ENCODE peak calls at places on chromosome 19, in ten cellular contexts. One of them, this sample, is unnamed.
A peak's percentile ranks its signal among the peaks of the same experiment; 100 is the strongest.

GRCh38 chr19:19463348-19464117 is 51.8 kb downstream of the TSSK6 start:
- DNase-seq in stimulated activated CD4-positive, alpha-beta T cell treated with anti-CD3 and anti-CD28 coated beads, TNF-alpha, amount 100 ng/mL, for 24 hours: no peak
- DNase-seq in NT2/D1: no peak
- DNase-seq in heart left ventricle: no peak
- DNase-seq in naive thymus-derived CD4-positive, alpha-beta T cell: no peak
- DNase-seq in HTR-8/SVneo: no peak
- DNase-seq in AG04450: no peak
- DNase-seq in stimulated activated CD8-positive, alpha-beta memory T cell treated with anti-CD3 and anti-CD28 coated beads, Interleukin-2, amount 100 ng/mL, for 48 hours: no peak
- DNase-seq in germinal center: no peak
- DNase-seq in cardiac muscle cell: peak; percentile 68
- DNase-seq in this sample: no peak

GRCh38 chr19:1245884-1246816 is 2.2 kb upstream of the MIDN start:
- DNase-seq in stimulated activated CD4-positive, alpha-beta T cell treated with anti-CD3 and anti-CD28 coated beads, TNF-alpha, amount 100 ng/mL, for 24 hours: no peak
- DNase-seq in NT2/D1: no peak
- DNase-seq in heart left ventricle: peak; percentile 82
- DNase-seq in naive thymus-derived CD4-positive, alpha-beta T cell: no peak
- DNase-seq in HTR-8/SVneo: no peak
- DNase-seq in AG04450: no peak
- DNase-seq in stimulated activated CD8-positive, alpha-beta memory T cell treated with anti-CD3 and anti-CD28 coated beads, Interleukin-2, amount 100 ng/mL, for 48 hours: no peak
- DNase-seq in germinal center: no peak
- DNase-seq in cardiac muscle cell: no peak
- DNase-seq in this sample: no peak

GRCh38 chr19:2917275-2918184 is 16.8 kb downstream of the ZNF57 start:
- DNase-seq in stimulated activated CD4-positive, alpha-beta T cell treated with anti-CD3 and anti-CD28 coated beads, TNF-alpha, amount 100 ng/mL, for 24 hours: no peak
- DNase-seq in NT2/D1: no peak
- DNase-seq in heart left ventricle: no peak
- DNase-seq in naive thymus-derived CD4-positive, alpha-beta T cell: no peak
- DNase-seq in HTR-8/SVneo: no peak
- DNase-seq in AG04450: no peak
- DNase-seq in stimulated activated CD8-positive, alpha-beta memory T cell treated with anti-CD3 and anti-CD28 coated beads, Interleukin-2, amount 100 ng/mL, for 48 hours: no peak
- DNase-seq in germinal center: no peak
- DNase-seq in cardiac muscle cell: no peak
- DNase-seq in this sample: no peak

GRCh38 chr19:8552810-8553209 is 24.4 kb downstream of the MYO1F start:
- DNase-seq in stimulated activated CD4-positive, alpha-beta T cell treated with anti-CD3 and anti-CD28 coated beads, TNF-alpha, amount 100 ng/mL, for 24 hours: no peak
- DNase-seq in NT2/D1: peak; percentile 81
- DNase-seq in heart left ventricle: no peak
- DNase-seq in naive thymus-derived CD4-positive, alpha-beta T cell: no peak
- DNase-seq in HTR-8/SVneo: peak; percentile 33
- DNase-seq in AG04450: no peak
- DNase-seq in stimulated activated CD8-positive, alpha-beta memory T cell treated with anti-CD3 and anti-CD28 coated beads, Interleukin-2, amount 100 ng/mL, for 48 hours: no peak
- DNase-seq in germinal center: no peak
- DNase-seq in cardiac muscle cell: peak; percentile 58
- DNase-seq in this sample: no peak

GRCh38 chr19:46296722-46297431 is at the start of gene HIF3A:
- DNase-seq in stimulated activated CD4-positive, alpha-beta T cell treated with anti-CD3 and anti-CD28 coated beads, TNF-alpha, amount 100 ng/mL, for 24 hours: no peak
- DNase-seq in NT2/D1: peak; percentile 63
- DNase-seq in heart left ventricle: peak; percentile 48
- DNase-seq in naive thymus-derived CD4-positive, alpha-beta T cell: no peak
- DNase-seq in HTR-8/SVneo: no peak
- DNase-seq in AG04450: no peak
- DNase-seq in stimulated activated CD8-positive, alpha-beta memory T cell treated with anti-CD3 and anti-CD28 coated beads, Interleukin-2, amount 100 ng/mL, for 48 hours: no peak
- DNase-seq in germinal center: no peak
- DNase-seq in cardiac muscle cell: peak; percentile 85
- DNase-seq in this sample: no peak

GRCh38 chr19:27773318-27774094 is 1439.4 kb downstream of the UQCRFS1 start:
- DNase-seq in stimulated activated CD4-positive, alpha-beta T cell treated with anti-CD3 and anti-CD28 coated beads, TNF-alpha, amount 100 ng/mL, for 24 hours: no peak
- DNase-seq in NT2/D1: no peak
- DNase-seq in heart left ventricle: no peak
- DNase-seq in naive thymus-derived CD4-positive, alpha-beta T cell: no peak
- DNase-seq in HTR-8/SVneo: no peak
- DNase-seq in AG04450: no peak
- DNase-seq in stimulated activated CD8-positive, alpha-beta memory T cell treated with anti-CD3 and anti-CD28 coated beads, Interleukin-2, amount 100 ng/mL, for 48 hours: no peak
- DNase-seq in germinal center: no peak
- DNase-seq in cardiac muscle cell: no peak
- DNase-seq in this sample: no peak

GRCh38 chr19:16569609-16570320 is 2.5 kb downstream of the SLC35E1 start:
- DNase-seq in stimulated activated CD4-positive, alpha-beta T cell treated with anti-CD3 and anti-CD28 coated beads, TNF-alpha, amount 100 ng/mL, for 24 hours: no peak
- DNase-seq in NT2/D1: no peak
- DNase-seq in heart left ventricle: no peak
- DNase-seq in naive thymus-derived CD4-positive, alpha-beta T cell: no peak
- DNase-seq in HTR-8/SVneo: no peak
- DNase-seq in AG04450: no peak
- DNase-seq in stimulated activated CD8-positive, alpha-beta memory T cell treated with anti-CD3 and anti-CD28 coated beads, Interleukin-2, amount 100 ng/mL, for 48 hours: no peak
- DNase-seq in germinal center: no peak
- DNase-seq in cardiac muscle cell: no peak
- DNase-seq in this sample: no peak

GRCh38 chr19:58354478-58355030 is 1.3 kb upstream of the A1BG start:
- DNase-seq in stimulated activated CD4-positive, alpha-beta T cell treated with anti-CD3 and anti-CD28 coated beads, TNF-alpha, amount 100 ng/mL, for 24 hours: no peak
- DNase-seq in NT2/D1: no peak
- DNase-seq in heart left ventricle: no peak
- DNase-seq in naive thymus-derived CD4-positive, alpha-beta T cell: no peak
- DNase-seq in HTR-8/SVneo: no peak
- DNase-seq in AG04450: no peak
- DNase-seq in stimulated activated CD8-positive, alpha-beta memory T cell treated with anti-CD3 and anti-CD28 coated beads, Interleukin-2, amount 100 ng/mL, for 48 hours: no peak
- DNase-seq in germinal center: no peak
- DNase-seq in cardiac muscle cell: no peak
- DNase-seq in this sample: no peak

GRCh38 chr19:42284641-42285341 is 15.7 kb downstream of the CIC start:
- DNase-seq in stimulated activated CD4-positive, alpha-beta T cell treated with anti-CD3 and anti-CD28 coated beads, TNF-alpha, amount 100 ng/mL, for 24 hours: no peak
- DNase-seq in NT2/D1: no peak
- DNase-seq in heart left ventricle: no peak
- DNase-seq in naive thymus-derived CD4-positive, alpha-beta T cell: peak; percentile 41
- DNase-seq in HTR-8/SVneo: no peak
- DNase-seq in AG04450: no peak
- DNase-seq in stimulated activated CD8-positive, alpha-beta memory T cell treated with anti-CD3 and anti-CD28 coated beads, Interleukin-2, amount 100 ng/mL, for 48 hours: no peak
- DNase-seq in germinal center: no peak
- DNase-seq in cardiac muscle cell: no peak
- DNase-seq in this sample: no peak

GRCh38 chr19:19470579-19470978 is 44.8 kb downstream of the TSSK6 start:
- DNase-seq in stimulated activated CD4-positive, alpha-beta T cell treated with anti-CD3 and anti-CD28 coated beads, TNF-alpha, amount 100 ng/mL, for 24 hours: no peak
- DNase-seq in NT2/D1: no peak
- DNase-seq in heart left ventricle: no peak
- DNase-seq in naive thymus-derived CD4-positive, alpha-beta T cell: no peak
- DNase-seq in HTR-8/SVneo: no peak
- DNase-seq in AG04450: no peak
- DNase-seq in stimulated activated CD8-positive, alpha-beta memory T cell treated with anti-CD3 and anti-CD28 coated beads, Interleukin-2, amount 100 ng/mL, for 48 hours: no peak
- DNase-seq in germinal center: no peak
- DNase-seq in cardiac muscle cell: no peak
- DNase-seq in this sample: no peak

GRCh38 chr19:33219261-33219812 is 6.3 kb downstream of the SLC7A10 start:
- DNase-seq in stimulated activated CD4-positive, alpha-beta T cell treated with anti-CD3 and anti-CD28 coated beads, TNF-alpha, amount 100 ng/mL, for 24 hours: no peak
- DNase-seq in NT2/D1: no peak
- DNase-seq in heart left ventricle: no peak
- DNase-seq in naive thymus-derived CD4-positive, alpha-beta T cell: no peak
- DNase-seq in HTR-8/SVneo: no peak
- DNase-seq in AG04450: no peak
- DNase-seq in stimulated activated CD8-positive, alpha-beta memory T cell treated with anti-CD3 and anti-CD28 coated beads, Interleukin-2, amount 100 ng/mL, for 48 hours: no peak
- DNase-seq in germinal center: no peak
- DNase-seq in cardiac muscle cell: peak; percentile 83
- DNase-seq in this sample: no peak

GRCh38 chr19:45958763-45959516 is 14.7 kb downstream of the NOVA2 start:
- DNase-seq in stimulated activated CD4-positive, alpha-beta T cell treated with anti-CD3 and anti-CD28 coated beads, TNF-alpha, amount 100 ng/mL, for 24 hours: no peak
- DNase-seq in NT2/D1: no peak
- DNase-seq in heart left ventricle: no peak
- DNase-seq in naive thymus-derived CD4-positive, alpha-beta T cell: no peak
- DNase-seq in HTR-8/SVneo: no peak
- DNase-seq in AG04450: no peak
- DNase-seq in stimulated activated CD8-positive, alpha-beta memory T cell treated with anti-CD3 and anti-CD28 coated beads, Interleukin-2, amount 100 ng/mL, for 48 hours: no peak
- DNase-seq in germinal center: no peak
- DNase-seq in cardiac muscle cell: peak; percentile 35
- DNase-seq in this sample: no peak

GRCh38 chr19:7968796-7969559 is 25.5 kb upstream of the TIMM44 start:
- DNase-seq in stimulated activated CD4-positive, alpha-beta T cell treated with anti-CD3 and anti-CD28 coated beads, TNF-alpha, amount 100 ng/mL, for 24 hours: no peak
- DNase-seq in NT2/D1: no peak
- DNase-seq in heart left ventricle: no peak
- DNase-seq in naive thymus-derived CD4-positive, alpha-beta T cell: no peak
- DNase-seq in HTR-8/SVneo: no peak
- DNase-seq in AG04450: no peak
- DNase-seq in stimulated activated CD8-positive, alpha-beta memory T cell treated with anti-CD3 and anti-CD28 coated beads, Interleukin-2, amount 100 ng/mL, for 48 hours: no peak
- DNase-seq in germinal center: no peak
- DNase-seq in cardiac muscle cell: no peak
- DNase-seq in this sample: no peak

GRCh38 chr19:52527954-52528326 is 472 bp downstream of the ZNF808 start:
- DNase-seq in stimulated activated CD4-positive, alpha-beta T cell treated with anti-CD3 and anti-CD28 coated beads, TNF-alpha, amount 100 ng/mL, for 24 hours: no peak
- DNase-seq in NT2/D1: no peak
- DNase-seq in heart left ventricle: peak; percentile 12
- DNase-seq in naive thymus-derived CD4-positive, alpha-beta T cell: no peak
- DNase-seq in HTR-8/SVneo: peak; percentile 3
- DNase-seq in AG04450: no peak
- DNase-seq in stimulated activated CD8-positive, alpha-beta memory T cell treated with anti-CD3 and anti-CD28 coated beads, Interleukin-2, amount 100 ng/mL, for 48 hours: no peak
- DNase-seq in germinal center: no peak
- DNase-seq in cardiac muscle cell: peak; percentile 5
- DNase-seq in this sample: no peak

GRCh38 chr19:6811906-6812305 is 39.4 kb downstream of the VAV1 start:
- DNase-seq in stimulated activated CD4-positive, alpha-beta T cell treated with anti-CD3 and anti-CD28 coated beads, TNF-alpha, amount 100 ng/mL, for 24 hours: no peak
- DNase-seq in NT2/D1: no peak
- DNase-seq in heart left ventricle: no peak
- DNase-seq in naive thymus-derived CD4-positive, alpha-beta T cell: no peak
- DNase-seq in HTR-8/SVneo: peak; percentile 74
- DNase-seq in AG04450: no peak
- DNase-seq in stimulated activated CD8-positive, alpha-beta memory T cell treated with anti-CD3 and anti-CD28 coated beads, Interleukin-2, amount 100 ng/mL, for 48 hours: no peak
- DNase-seq in germinal center: peak; percentile 19
- DNase-seq in cardiac muscle cell: peak; percentile 83
- DNase-seq in this sample: no peak

GRCh38 chr19:3276341-3276799 is 51.9 kb downstream of the CELF5 start:
- DNase-seq in stimulated activated CD4-positive, alpha-beta T cell treated with anti-CD3 and anti-CD28 coated beads, TNF-alpha, amount 100 ng/mL, for 24 hours: no peak
- DNase-seq in NT2/D1: no peak
- DNase-seq in heart left ventricle: no peak
- DNase-seq in naive thymus-derived CD4-positive, alpha-beta T cell: no peak
- DNase-seq in HTR-8/SVneo: peak; percentile 73
- DNase-seq in AG04450: no peak
- DNase-seq in stimulated activated CD8-positive, alpha-beta memory T cell treated with anti-CD3 and anti-CD28 coated beads, Interleukin-2, amount 100 ng/mL, for 48 hours: no peak
- DNase-seq in germinal center: peak; percentile 52
- DNase-seq in cardiac muscle cell: no peak
- DNase-seq in this sample: no peak

GRCh38 chr19:45113628-45114027 is 20.6 kb downstream of the PPP1R37 start:
- DNase-seq in stimulated activated CD4-positive, alpha-beta T cell treated with anti-CD3 and anti-CD28 coated beads, TNF-alpha, amount 100 ng/mL, for 24 hours: no peak
- DNase-seq in NT2/D1: no peak
- DNase-seq in heart left ventricle: no peak
- DNase-seq in naive thymus-derived CD4-positive, alpha-beta T cell: no peak
- DNase-seq in HTR-8/SVneo: no peak
- DNase-seq in AG04450: no peak
- DNase-seq in stimulated activated CD8-positive, alpha-beta memory T cell treated with anti-CD3 and anti-CD28 coated beads, Interleukin-2, amount 100 ng/mL, for 48 hours: no peak
- DNase-seq in germinal center: no peak
- DNase-seq in cardiac muscle cell: no peak
- DNase-seq in this sample: no peak

GRCh38 chr19:708154-709141 is at the start of gene PALM:
- DNase-seq in stimulated activated CD4-positive, alpha-beta T cell treated with anti-CD3 and anti-CD28 coated beads, TNF-alpha, amount 100 ng/mL, for 24 hours: no peak
- DNase-seq in NT2/D1: no peak
- DNase-seq in heart left ventricle: peak; percentile 50
- DNase-seq in naive thymus-derived CD4-positive, alpha-beta T cell: no peak
- DNase-seq in HTR-8/SVneo: peak; percentile 49
- DNase-seq in AG04450: no peak
- DNase-seq in stimulated activated CD8-positive, alpha-beta memory T cell treated with anti-CD3 and anti-CD28 coated beads, Interleukin-2, amount 100 ng/mL, for 48 hours: no peak
- DNase-seq in germinal center: no peak
- DNase-seq in cardiac muscle cell: peak; percentile 38
- DNase-seq in this sample: no peak

This sample was measured in GM13976.